ENCODE peak calls at places on chromosomes 6 and 20, in six cellular contexts. I is GM12878, H is keratinocyte, J is neural progenitor cell, K is mammary epithelial cell, T is GM23248. B is an unnamed sample.

GRCh38 chr20:58700823-58701222 is 8.2 kb downstream of the NPEPL1 start:
- DNase-seq in I (no peak), H (no peak), J (no peak), K (no peak), T (no peak), B (no peak)

GRCh38 chr6:135180458-135181332 is at the start of gene MYB:
- DNase-seq in I (no peak), H (no peak), J (peak), K (peak), T (peak), B (peak)

GRCh38 chr6:30171677-30172471 is 8.5 kb downstream of the TRIM15 start:
- DNase-seq in I (no peak), H (no peak), J (peak), K (no peak), T (peak), B (peak)

GRCh38 chr6:160132776-160133338 is 11.2 kb downstream of the SLC22A1 start:
- DNase-seq in I (no peak), H (no peak), J (no peak), K (peak), T (peak), B (no peak)

GRCh38 chr6:193773-194310 is 98.4 kb upstream of the DUSP22 start:
- DNase-seq in I (peak), H (no peak), J (no peak), K (no peak), T (no peak), B (no peak)

GRCh38 chr6:110826236-110827129 is 11.2 kb upstream of the CDK19 start:
- DNase-seq in I (no peak), H (no peak), J (no peak), K (no peak), T (peak), B (peak)

GRCh38 chr6:99330159-99330558 is 19.3 kb downstream of the FAXC start:
- DNase-seq in I (peak), H (peak), J (peak), K (peak), T (peak), B (peak)

GRCh38 chr20:51345601-51346101 is 196.9 kb downstream of the NFATC2 start:
- DNase-seq in I (no peak), H (peak), J (no peak), K (peak), T (peak), B (no peak)

GRCh38 chr20:63275825-63276224 is 3.2 kb downstream of the ARFGAP1 start:
- DNase-seq in I (no peak), H (no peak), J (no peak), K (no peak), T (no peak), B (no peak)

GRCh38 chr6:12010635-12011275 is 1.4 kb upstream of the HIVEP1 start:
- DNase-seq in I (no peak), H (no peak), J (peak), K (no peak), T (peak), B (peak)

GRCh38 chr6:159916237-159916636 is 25.4 kb downstream of the MAS1 start:
- DNase-seq in I (no peak), H (no peak), J (no peak), K (no peak), T (no peak), B (no peak)

GRCh38 chr20:31566332-31566657 is 38.8 kb upstream of the ID1 start:
- DNase-seq in I (no peak), H (no peak), J (no peak), K (no peak), T (no peak), B (no peak)

GRCh38 chr6:133092199-133092598 is 149.0 kb upstream of the EYA4 start:
- DNase-seq in I (no peak), H (no peak), J (no peak), K (no peak), T (no peak), B (no peak)

GRCh38 chr6:26477431-26477830 is 19.7 kb downstream of the BTN2A1 start:
- DNase-seq in I (no peak), H (no peak), J (no peak), K (no peak), T (no peak), B (no peak)

GRCh38 chr20:37397076-37397953 is 51.4 kb downstream of the SRC start:
- DNase-seq in I (no peak), H (no peak), J (peak), K (peak), T (peak), B (no peak)

GRCh38 chr6:24959333-24959732 is 23.6 kb upstream of the RIPOR2 start:
- DNase-seq in I (no peak), H (no peak), J (no peak), K (no peak), T (no peak), B (no peak)

GRCh38 chr6:83867527-83868161 is 8.2 kb downstream of the CYB5R4 start:
- DNase-seq in I (no peak), H (peak), J (peak), K (peak), T (peak), B (peak)

GRCh38 chr6:156808287-156808686 is 31.1 kb downstream of the ARID1B start:
- DNase-seq in I (no peak), H (no peak), J (no peak), K (no peak), T (peak), B (no peak)

GRCh38 chr6:45653117-45653883 is 275.6 kb upstream of the SUPT3H start:
- DNase-seq in I (no peak), H (no peak), J (no peak), K (no peak), T (peak), B (no peak)

GRCh38 chr6:47308674-47309325 is 905 bp downstream of the TNFRSF21 start:
- DNase-seq in I (no peak), H (no peak), J (peak), K (peak), T (peak), B (peak)

GRCh38 chr20:40690836-40691565 is 2.0 kb upstream of the MAFB start:
- DNase-seq in I (no peak), H (no peak), J (peak), K (no peak), T (no peak), B (no peak)
- TF ChIP-seq EZH2 in I (no peak), H (no peak), J (peak), K (no peak), T (no peak), B (peak)

GRCh38 chr20:38811769-38812168 is 6.3 kb downstream of the PPP1R16B start:
- DNase-seq in I (no peak), H (no peak), J (no peak), K (no peak), T (no peak), B (no peak)

GRCh38 chr20:38812182-38812581 is 6.7 kb downstream of the PPP1R16B start:
- DNase-seq in I (no peak), H (no peak), J (no peak), K (no peak), T (no peak), B (no peak)

GRCh38 chr20:38809942-38810341 is 4.4 kb downstream of the PPP1R16B start:
- DNase-seq in I (no peak), H (no peak), J (no peak), K (no peak), T (no peak), B (no peak)

GRCh38 chr20:38810926-38811325 is 5.4 kb downstream of the PPP1R16B start:
- DNase-seq in I (no peak), H (no peak), J (no peak), K (no peak), T (no peak), B (no peak)

GRCh38 chr20:38812915-38813573 is 7.5 kb downstream of the PPP1R16B start:
- DNase-seq in I (no peak), H (no peak), J (no peak), K (no peak), T (no peak), B (no peak)
- H3K4me2 ChIP-seq in I (peak), H (no peak), J (no peak), K (no peak), T (no peak), B (no peak)

DNA sequence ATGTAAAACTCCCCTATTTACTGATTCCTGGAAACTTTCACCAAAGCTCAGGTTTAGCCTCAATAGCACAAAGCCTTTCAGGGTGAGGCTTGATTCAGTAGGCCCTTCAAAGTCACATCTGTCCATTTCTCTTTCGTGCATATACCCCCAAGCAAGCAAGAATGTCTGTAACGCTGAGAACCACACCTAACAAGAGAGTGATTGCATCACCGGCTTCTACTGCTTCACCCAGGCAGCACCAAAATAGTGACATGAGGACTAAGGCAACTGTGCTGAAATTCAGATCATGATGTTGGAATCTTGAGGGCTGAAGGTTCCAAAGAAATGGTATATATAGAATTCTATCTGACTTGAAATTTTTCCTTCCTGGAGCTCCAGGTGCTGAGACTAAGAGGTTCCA is 26.1 kb downstream of the CGA start:
- DNase-seq in I (no peak), H (no peak), J (no peak), K (no peak), T (no peak), B (no peak)
- H2AFZ ChIP-seq in I (no peak), H (no peak), J (no peak), K (no peak), T (no peak), B (no peak)

GRCh38 chr6:5996701-5997419 is 9.9 kb downstream of the NRN1 start:
- DNase-seq in I (no peak), H (no peak), J (peak), K (peak), T (peak), B (peak)
- TF ChIP-seq EZH2 in I (no peak), H (peak), J (no peak), K (no peak), T (no peak), B (no peak)

GRCh38 chr20:364905-365794 is 15.4 kb upstream of the TRIB3 start:
- DNase-seq in I (no peak), H (peak), J (no peak), K (peak), T (peak), B (no peak)

GRCh38 chr20:366042-366718 is 14.4 kb upstream of the TRIB3 start:
- DNase-seq in I (no peak), H (no peak), J (no peak), K (peak), T (no peak), B (no peak)

GRCh38 chr20:362271-363254 is 15.7 kb downstream of the NRSN2 start:
- DNase-seq in I (no peak), H (peak), J (no peak), K (peak), T (peak), B (peak)

GRCh38 chr20:361562-361961 is 14.7 kb downstream of the NRSN2 start:
- DNase-seq in I (no peak), H (no peak), J (no peak), K (no peak), T (no peak), B (no peak)

GRCh38 chr20:363319-364078 is 16.6 kb downstream of the NRSN2 start:
- DNase-seq in I (no peak), H (no peak), J (no peak), K (peak), T (peak), B (peak)
- H3K4me2 ChIP-seq in I (no peak), H (peak), J (no peak), K (peak), T (no peak), B (no peak)

DNA sequence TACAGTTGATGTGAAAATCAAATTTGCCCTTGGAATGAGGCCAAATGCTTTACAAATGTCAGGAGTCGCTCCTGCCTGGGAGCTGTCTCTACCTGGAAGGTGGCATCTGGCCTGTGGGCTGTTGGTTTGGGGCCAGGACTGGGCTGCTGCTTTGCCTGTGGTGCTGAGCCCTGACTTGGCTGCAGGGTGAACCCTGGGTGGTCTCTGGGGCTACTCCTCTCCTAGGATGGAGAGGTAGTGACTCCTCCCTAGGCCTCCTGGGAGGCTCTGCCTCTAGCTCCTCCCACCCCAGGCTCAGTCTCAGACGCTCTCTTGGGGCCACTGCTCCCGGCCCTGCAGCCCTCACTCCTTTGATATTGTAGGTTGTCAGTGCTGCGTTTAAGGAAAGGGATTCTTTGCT is 47.5 kb downstream of the EFCAB8 start:
- DNase-seq in I (no peak), H (no peak), J (peak), K (no peak), T (no peak), B (no peak)
- H2AFZ ChIP-seq in I (no peak), H (no peak), J (no peak), K (no peak), T (no peak), B (no peak)

GRCh38 chr6:107819976-107820551 is 4.0 kb downstream of the SCML4 start:
- DNase-seq in I (no peak), H (peak), J (peak), K (peak), T (peak), B (peak)

GRCh38 chr6:107823047-107823557 is 1.0 kb downstream of the SCML4 start:
- DNase-seq in I (no peak), H (no peak), J (no peak), K (no peak), T (no peak), B (no peak)

GRCh38 chr6:107821591-107821990 is 2.5 kb downstream of the SCML4 start:
- DNase-seq in I (no peak), H (no peak), J (no peak), K (no peak), T (no peak), B (no peak)

GRCh38 chr6:107820571-107821261 is 3.4 kb downstream of the SCML4 start:
- DNase-seq in I (no peak), H (no peak), J (peak), K (peak), T (peak), B (peak)

GRCh38 chr6:107822154-107823046 is 1.7 kb downstream of the SCML4 start:
- DNase-seq in I (peak), H (no peak), J (no peak), K (no peak), T (no peak), B (no peak)
- TF ChIP-seq EZH2 in I (no peak), H (no peak), J (no peak), K (no peak), T (no peak), B (no peak)

DNA sequence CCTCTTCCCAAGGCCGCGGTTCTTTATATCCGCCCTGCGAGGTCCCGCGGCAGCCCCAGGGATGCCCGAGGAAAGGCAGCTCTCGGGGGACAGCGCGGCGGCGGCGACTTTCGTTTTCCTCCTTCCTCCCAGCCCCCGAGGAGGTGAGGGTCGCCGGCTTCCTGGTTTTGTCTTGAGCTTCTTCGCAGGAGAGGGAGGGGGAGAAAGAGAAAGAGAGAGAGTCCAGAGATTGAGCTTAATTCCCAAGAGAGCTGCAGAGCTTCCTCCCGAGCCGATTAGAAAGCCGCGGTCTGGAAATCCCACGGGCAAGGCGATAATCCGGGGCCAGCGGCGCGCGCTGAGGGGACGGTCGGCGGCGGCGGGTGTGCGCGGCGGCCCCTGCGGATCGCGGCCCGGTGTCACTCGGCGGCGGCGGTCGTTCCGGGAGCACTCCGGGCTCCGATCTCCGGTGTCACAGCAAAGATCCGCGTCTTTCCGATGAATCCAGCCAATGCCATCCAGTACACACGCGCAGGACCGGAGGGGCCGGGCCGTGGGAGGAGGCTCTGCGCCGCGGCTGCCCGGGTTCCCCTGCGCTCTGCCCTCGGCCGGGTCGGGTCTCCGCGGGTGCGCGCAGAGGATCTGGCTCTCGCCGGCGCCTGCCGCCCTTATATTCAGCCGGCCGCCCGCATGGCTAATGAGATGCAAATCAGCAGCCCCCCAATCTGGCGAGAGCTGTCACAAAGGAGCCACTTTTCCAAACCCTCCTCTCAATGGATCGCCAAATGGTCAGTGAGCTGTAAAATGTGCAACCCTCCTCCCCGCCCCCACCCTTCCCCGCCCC is at the start of gene DLL1:
- DNase-seq in I (no peak), H (no peak), J (peak), K (peak), T (peak), B (peak)
- H3K4me2 ChIP-seq in I (peak), H (peak), J (peak), K (peak), T (peak), B (peak)